ENCODE peak calls at places on chromosomes 1 and 21, in eight cellular contexts. E is K562; J is naive thymus-derived CD4-positive, alpha-beta T cell; V is GM23248; T is psoas muscle; Q is adrenal gland; P is right cardiac atrium; S is CD8-positive, alpha-beta T cell. R is an unnamed sample.

GRCh38 chr1:94236021-94236491 is 1.3 kb downstream of the ARHGAP29 start:
- DNase-seq in S (no peak), P (no peak), V (peak; percentile 50), Q (no peak), J (no peak), T (no peak), E (no peak), R (no peak)

GRCh38 chr1:71850936-71851335 is 431.4 kb downstream of the NEGR1 start:
- DNase-seq in Q (no peak), T (no peak), V (peak; percentile 25), P (no peak), J (no peak), S (no peak), E (no peak), R (no peak)

GRCh38 chr1:21124846-21125245 is 51.9 kb downstream of the EIF4G3 start:
- DNase-seq in P (no peak), S (no peak), J (no peak), V (peak; percentile 72), T (no peak), Q (no peak), E (no peak), R (no peak)

GRCh38 chr1:63322944-63323865 is 838 bp downstream of the FOXD3 start:
- DNase-seq in Q (no peak), E (peak; percentile 43), S (peak; percentile 19), V (peak; percentile 24), T (no peak), P (no peak), J (no peak), R (peak; percentile 57)

GRCh38 chr1:224859651-224860050 is 69.8 kb upstream of the DNAH14 start:
- DNase-seq in S (no peak), P (no peak), E (no peak), J (no peak), V (no peak), Q (no peak), T (no peak), R (no peak)

GRCh38 chr1:233445737-233446136 is 118.2 kb downstream of the MAP3K21 start:
- DNase-seq in S (no peak), T (no peak), E (peak; percentile 9), V (no peak), P (no peak), Q (no peak), J (no peak), R (no peak)

GRCh38 chr1:183569801-183570200 is 20.5 kb downstream of the NCF2 start:
- DNase-seq in T (no peak), E (no peak), V (no peak), Q (peak; percentile 23), J (no peak), S (no peak), P (no peak), R (no peak)

GRCh38 chr1:16724718-16725438 is 15.4 kb upstream of the RNU1-4 start:
- DNase-seq in P (peak; percentile 71), E (peak; percentile 3), J (no peak), T (peak; percentile 19), S (no peak), V (no peak), Q (peak; percentile 53), R (no peak)

GRCh38 chr1:205441716-205442050 is 14.2 kb downstream of the BLACAT1 start:
- DNase-seq in S (no peak), E (no peak), J (no peak), V (no peak), T (no peak), Q (no peak), P (no peak), R (no peak)

GRCh38 chr1:21115098-21115760 is 61.5 kb downstream of the EIF4G3 start:
- DNase-seq in J (no peak), P (no peak), Q (no peak), V (no peak), S (no peak), E (no peak), T (no peak), R (peak; percentile 98)

GRCh38 chr21:45555557-45556301 is 13.5 kb upstream of the SLC19A1 start:
- DNase-seq in S (peak; percentile 30), P (peak; percentile 90), T (peak; percentile 64), J (no peak), E (peak; percentile 91), Q (peak; percentile 94), V (peak; percentile 80), R (peak; percentile 81)

GRCh38 chr1:53500184-53501064 is 41.2 kb downstream of the DMRTB1 start:
- DNase-seq in P (no peak), E (no peak), S (no peak), J (no peak), T (no peak), Q (no peak), V (no peak), R (no peak)

GRCh38 chr1:43267291-43267805 is 2.4 kb upstream of the TMEM125 start:
- DNase-seq in J (no peak), P (no peak), Q (peak; percentile 46), T (no peak), V (peak; percentile 77), E (no peak), S (no peak), R (peak; percentile 92)

GRCh38 chr1:65997693-65998092 is 205.0 kb downstream of the PDE4B start:
- DNase-seq in V (no peak), E (no peak), S (no peak), T (no peak), Q (no peak), P (no peak), J (no peak), R (no peak)

GRCh38 chr1:156579472-156579871 is at the start of gene TTC24:
- DNase-seq in P (no peak), T (no peak), V (no peak), J (no peak), S (no peak), Q (no peak), E (peak; percentile 31), R (no peak)

GRCh38 chr1:36268981-36269380 is 37.2 kb upstream of the SH3D21 start:
- DNase-seq in P (no peak), S (no peak), Q (no peak), J (no peak), E (no peak), T (no peak), V (no peak), R (no peak)

GRCh38 chr1:225700164-225700740 is 47.3 kb upstream of the ENAH start:
- DNase-seq in V (peak; percentile 98), E (no peak), T (no peak), J (no peak), S (no peak), Q (no peak), P (no peak), R (no peak)

GRCh38 chr1:90488451-90488850 is 228.7 kb downstream of the BARHL2 start:
- DNase-seq in T (no peak), V (peak; percentile 4), Q (no peak), J (no peak), E (no peak), P (no peak), S (no peak), R (no peak)

GRCh38 chr1:211495584-211495983 is 3.6 kb upstream of the RD3 start:
- DNase-seq in T (no peak), P (no peak), Q (no peak), J (no peak), S (no peak), V (no peak), E (no peak), R (peak; percentile 53)

GRCh38 chr1:119652587-119652986 is 4.5 kb upstream of the ZNF697 start:
- DNase-seq in S (no peak), V (no peak), E (no peak), T (no peak), Q (no peak), P (no peak), J (no peak), R (no peak)

GRCh38 chr1:119653135-119653838 is 5.2 kb upstream of the ZNF697 start:
- DNase-seq in S (no peak), J (no peak), E (no peak), V (no peak), Q (no peak), P (no peak), T (no peak), R (no peak)

GRCh38 chr1:119653839-119654170 is 5.7 kb upstream of the ZNF697 start:
- DNase-seq in P (no peak), Q (no peak), E (no peak), V (peak; percentile 74), J (no peak), S (no peak), T (no peak), R (no peak)

GRCh38 chr1:119656410-119656955 is 8.4 kb upstream of the ZNF697 start:
- DNase-seq in T (no peak), E (no peak), Q (no peak), S (no peak), V (no peak), P (no peak), J (no peak), R (no peak)

GRCh38 chr1:119655160-119655559 is 7.1 kb upstream of the ZNF697 start:
- DNase-seq in T (no peak), J (no peak), Q (no peak), E (no peak), V (no peak), S (no peak), P (no peak), R (no peak)
- H3K4me1 ChIP-seq in T (no peaks in the 10 kb centered on the region), J (no peaks in the 10 kb centered on the region), Q (peaks cover 13% of the 10 kb centered on the region), E (no peaks in the 10 kb centered on the region), V (peaks cover 20% of the 10 kb centered on the region), S (no peaks in the 10 kb centered on the region), P (peaks cover 2% of the 10 kb centered on the region), R (peaks cover 2% of the 10 kb centered on the region)

DNA sequence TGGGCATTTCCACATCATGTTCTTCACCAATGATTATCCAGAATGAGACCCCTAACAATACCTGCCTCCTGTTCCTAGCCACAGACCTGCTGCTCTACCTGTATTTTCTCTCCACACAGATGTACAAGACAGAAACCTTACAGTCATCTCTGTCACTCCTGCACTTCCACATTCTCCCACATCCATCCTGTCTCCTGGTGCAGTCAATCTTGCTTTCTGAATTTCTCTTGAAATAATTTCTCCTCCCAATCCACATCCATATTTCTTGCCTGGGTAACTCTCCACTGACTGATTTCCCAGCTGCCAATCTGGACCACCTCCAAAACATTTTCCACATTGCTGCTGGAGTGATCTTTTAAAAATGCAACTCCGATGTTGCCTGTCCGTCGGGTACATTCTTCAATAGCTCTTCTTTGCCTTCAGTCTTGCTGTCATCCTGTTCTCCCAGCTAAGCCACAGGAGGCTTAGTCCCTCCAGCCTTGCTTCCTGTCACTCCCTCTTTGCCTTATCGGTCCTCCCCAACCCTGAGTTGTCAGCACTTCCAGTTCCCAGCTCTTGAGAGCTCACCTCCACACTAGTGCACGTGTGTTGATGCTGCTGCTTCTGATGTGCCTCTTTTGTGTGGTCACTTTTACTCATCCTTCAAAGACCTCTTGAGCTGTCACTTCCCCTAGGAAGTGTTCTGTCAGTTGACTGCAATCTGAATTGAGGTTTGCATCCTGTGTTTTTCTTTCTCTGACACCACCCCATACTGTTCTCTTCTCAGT is 15.1 kb downstream of the UCK2 start:
- DNase-seq in E (peak; percentile 95), P (no peak), V (peak; percentile 48), Q (no peak), S (no peak), T (no peak), J (no peak), R (peak; percentile 68)
- H3K27ac ChIP-seq in E (peak overlapping the region; percentile 37), P (no peak overlapping the region), V (peak overlapping the region; percentile 51), Q (no peak overlapping the region), S (no peak overlapping the region), T (peak overlapping the region; percentile 77), J (no peak overlapping the region), R (no peak overlapping the region)

GRCh38 chr1:177181631-177182291 is 11.0 kb downstream of the BRINP2 start:
- DNase-seq in Q (peak; percentile 86), P (peak; percentile 68), E (peak; percentile 77), J (no peak), S (no peak), V (peak; percentile 75), T (peak; percentile 53), R (peak; percentile 27)
- H3K4me3 ChIP-seq in Q (peak overlapping the region; percentile 43), P (no peak overlapping the region), E (no peak overlapping the region), J (no peak overlapping the region), S (no peak overlapping the region), V (peak overlapping the region; percentile 60), T (peak overlapping the region; percentile 49), R (no peak overlapping the region)

GRCh38 chr1:155013632-155014031 is 11.0 kb downstream of the ZBTB7B start:
- DNase-seq in E (peak; percentile 82), J (no peak), P (no peak), Q (no peak), S (no peak), T (no peak), V (no peak), R (peak; percentile 71)
- H3K4me1 ChIP-seq in E (peaks cover 92% of the 10 kb centered on the region), J (peaks cover 55% of the 10 kb centered on the region), P (peaks cover 12% of the 10 kb centered on the region), Q (peaks cover 58% of the 10 kb centered on the region), S (peaks cover 92% of the 10 kb centered on the region), T (peaks cover 46% of the 10 kb centered on the region), V (peaks cover 11% of the 10 kb centered on the region), R (peaks cover 33% of the 10 kb centered on the region)

R was measured in small intestine.